ENCODE peak calls at places on chromosomes 7 and 10, in five cellular contexts. V, T, N, I and Y are unnamed samples.

GRCh38 chr7:107370816-107371215 is 99.0 kb upstream of the GPR22 start:
- DNase-seq in V (no peak), T (no peak), N (no peak), I (no peak), Y (no peak)

GRCh38 chr7:137880432-137880831 is 33.7 kb upstream of the DGKI start:
- DNase-seq in V (peak), T (no peak), N (no peak), I (no peak), Y (peak)

GRCh38 chr10:34931216-34931615 is 116.1 kb upstream of the PARD3 start:
- DNase-seq in V (no peak), T (no peak), N (no peak), I (no peak), Y (no peak)

GRCh38 chr7:30285067-30285530 is 702 bp downstream of the ZNRF2 start:
- DNase-seq in V (no peak), T (no peak), N (peak), I (peak), Y (no peak)

GRCh38 chr10:52318822-52319464 is 4.9 kb downstream of the DKK1 start:
- DNase-seq in V (peak), T (no peak), N (peak), I (no peak), Y (peak)

GRCh38 chr10:102779680-102780079 is 35.9 kb downstream of the WBP1L start:
- DNase-seq in V (no peak), T (no peak), N (no peak), I (no peak), Y (no peak)

GRCh38 chr7:140679186-140679585 is 6.4 kb downstream of the ADCK2 start:
- DNase-seq in V (no peak), T (no peak), N (no peak), I (no peak), Y (no peak)

GRCh38 chr7:72924417-72924747 is 513 bp upstream of the POM121 start:
- DNase-seq in V (no peak), T (no peak), N (no peak), I (peak), Y (no peak)

GRCh38 chr7:64879097-64879730 is 23.9 kb upstream of the ZNF273 start:
- DNase-seq in V (no peak), T (peak), N (no peak), I (no peak), Y (no peak)

GRCh38 chr7:64879800-64880199 is 23.3 kb upstream of the ZNF273 start:
- DNase-seq in V (no peak), T (peak), N (no peak), I (no peak), Y (no peak)

GRCh38 chr7:64878684-64879083 is 24.4 kb upstream of the ZNF273 start:
- DNase-seq in V (no peak), T (peak), N (no peak), I (no peak), Y (no peak)

GRCh38 chr7:64876792-64877713 is 26.0 kb upstream of the ZNF273 start:
- DNase-seq in V (peak), T (peak), N (peak), I (peak), Y (no peak)

GRCh38 chr7:64877714-64878610 is 25.1 kb upstream of the ZNF273 start:
- DNase-seq in V (no peak), T (no peak), N (no peak), I (no peak), Y (no peak)
- H3K4me3 ChIP-seq in V (peak), T (no peak), N (no peak), I (peak), Y (peak)

DNA sequence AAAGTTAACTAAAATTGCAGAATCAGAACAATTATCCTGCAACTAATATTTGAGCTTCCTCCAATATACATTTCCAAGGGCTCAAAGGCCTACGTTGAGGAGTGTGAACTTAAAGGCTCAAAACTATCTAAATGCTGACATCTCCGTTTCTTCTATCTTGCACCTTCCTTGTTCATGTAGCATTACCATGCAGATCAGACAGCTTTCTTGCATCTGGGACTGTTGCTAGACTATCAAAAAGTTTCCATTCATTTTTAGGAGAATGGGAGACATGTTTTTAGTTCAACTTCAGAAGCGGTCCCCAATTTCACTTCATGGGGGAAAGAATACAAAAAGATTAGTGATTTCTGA is 2.9 kb downstream of the ANKRD1 start:
- DNase-seq in V (no peak), T (no peak), N (no peak), I (no peak), Y (no peak)
- H3K4me3 ChIP-seq in V (no peak), T (no peak), N (no peak), I (no peak), Y (no peak)

DNA sequence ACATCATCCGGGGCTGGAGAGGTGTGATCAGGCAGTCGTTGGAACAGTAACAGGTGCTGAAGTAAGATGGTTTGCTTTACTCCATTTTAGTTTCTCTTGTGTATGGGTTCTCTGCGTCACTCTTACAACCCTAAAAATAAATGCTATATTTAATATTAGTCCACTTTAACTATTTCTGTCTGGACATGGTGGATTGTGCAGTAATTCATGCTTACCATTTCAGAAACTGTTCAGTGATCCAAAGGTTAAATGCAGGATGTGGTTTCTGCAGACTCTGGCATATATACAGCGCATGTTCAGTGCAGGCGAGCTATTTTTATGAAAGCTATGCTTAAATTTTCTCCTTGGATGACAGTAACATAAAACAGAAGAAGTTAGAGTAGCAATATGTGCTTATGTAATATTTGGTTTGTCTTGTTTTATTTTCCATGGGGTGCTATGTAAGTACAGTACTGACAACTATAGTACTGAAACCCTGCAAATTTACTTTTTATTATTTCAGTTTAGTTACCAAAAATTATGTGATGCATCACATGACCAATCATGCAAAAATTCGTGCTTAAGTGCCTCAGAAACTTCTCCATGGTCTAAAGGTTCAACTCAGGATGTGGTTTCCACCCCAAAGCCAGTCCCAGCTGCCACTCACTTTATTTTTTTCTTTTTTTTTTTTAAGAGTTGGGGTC is 46.6 kb upstream of the GRID1 start:
- DNase-seq in V (peak), T (no peak), N (no peak), I (peak), Y (no peak)
- H3K4me3 ChIP-seq in V (no peak), T (no peak), N (no peak), I (peak), Y (no peak)

DNA sequence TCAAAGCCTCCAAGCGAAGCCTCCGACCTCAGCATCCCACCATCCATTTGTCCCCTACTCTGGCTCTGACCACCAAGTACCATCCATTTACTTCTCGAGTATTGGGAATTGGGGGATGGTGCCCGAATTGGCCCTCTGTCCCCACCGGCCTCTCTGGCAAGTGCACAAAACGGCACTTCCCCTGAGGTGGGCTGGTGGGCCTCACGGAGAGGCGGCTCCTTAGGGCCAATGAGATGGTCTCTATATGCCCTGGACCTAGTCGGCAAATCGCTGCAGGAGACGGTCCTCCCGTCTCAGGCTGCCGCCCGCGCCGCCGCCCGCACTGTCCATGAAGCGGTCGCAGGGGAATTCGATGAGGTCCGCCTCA is 2.8 kb downstream of the TRIL start:
- DNase-seq in V (no peak), T (no peak), N (no peak), I (no peak), Y (no peak)
- H3K4me3 ChIP-seq in V (no peak), T (peak), N (peak), I (no peak), Y (peak)

DNA sequence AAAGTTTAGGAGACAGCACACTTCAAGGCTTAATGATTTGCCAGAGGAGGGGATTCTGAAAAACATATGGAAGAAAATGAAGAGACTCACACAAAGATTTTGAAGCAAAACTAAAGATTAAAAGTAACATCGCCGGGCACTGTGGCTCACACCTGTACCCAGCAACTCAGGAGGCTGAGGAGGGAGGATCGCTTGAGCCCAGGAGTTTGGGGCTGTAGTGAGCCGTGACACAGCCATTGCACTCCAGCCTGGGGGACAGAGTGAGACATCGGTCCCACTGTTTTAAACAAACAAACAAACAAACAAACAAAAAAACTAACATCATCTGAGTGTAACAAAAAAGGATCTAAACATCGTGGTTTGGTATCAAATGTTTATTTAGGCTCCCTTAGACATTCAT is 33.7 kb upstream of the DAGLB start:
- DNase-seq in V (no peak), T (no peak), N (no peak), I (no peak), Y (no peak)
- H3K4me3 ChIP-seq in V (peak), T (no peak), N (no peak), I (peak), Y (no peak)

DNA sequence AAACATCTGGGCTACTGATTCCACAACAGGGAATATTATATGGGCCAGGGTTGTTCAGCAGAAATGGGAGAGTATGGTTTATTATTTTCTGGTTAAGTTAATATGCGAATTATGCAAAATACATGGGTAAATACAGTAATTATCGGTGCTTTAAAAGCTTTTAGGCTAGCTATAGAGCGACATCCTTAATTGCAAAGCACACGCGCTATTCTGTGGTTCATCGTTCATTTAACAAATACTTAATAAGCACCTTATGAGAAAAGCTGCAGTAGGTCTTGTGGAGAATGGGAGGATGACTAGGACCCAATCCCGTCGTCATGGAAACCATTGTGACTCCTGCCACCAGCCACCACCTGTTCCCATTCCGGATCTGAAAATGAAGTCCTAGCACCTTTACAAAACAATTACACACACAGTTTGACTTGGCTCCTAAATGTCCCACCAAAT is 615 bp upstream of the CEP41 start:
- DNase-seq in V (no peak), T (no peak), N (peak), I (peak), Y (no peak)
- H3K4me3 ChIP-seq in V (peak), T (peak), N (peak), I (peak), Y (peak)

GRCh38 chr7:76267835-76268183 is 34.7 kb upstream of the HSPB1 start:
- DNase-seq in V (no peak), T (no peak), N (no peak), I (no peak), Y (no peak)

GRCh38 chr7:76265299-76265698 is 37.2 kb upstream of the HSPB1 start:
- DNase-seq in V (no peak), T (no peak), N (no peak), I (no peak), Y (no peak)

GRCh38 chr7:76268376-76268775 is 34.1 kb upstream of the HSPB1 start:
- DNase-seq in V (no peak), T (no peak), N (no peak), I (no peak), Y (no peak)

GRCh38 chr7:76269895-76270294 is 32.6 kb upstream of the HSPB1 start:
- DNase-seq in V (no peak), T (no peak), N (no peak), I (no peak), Y (no peak)

DNA sequence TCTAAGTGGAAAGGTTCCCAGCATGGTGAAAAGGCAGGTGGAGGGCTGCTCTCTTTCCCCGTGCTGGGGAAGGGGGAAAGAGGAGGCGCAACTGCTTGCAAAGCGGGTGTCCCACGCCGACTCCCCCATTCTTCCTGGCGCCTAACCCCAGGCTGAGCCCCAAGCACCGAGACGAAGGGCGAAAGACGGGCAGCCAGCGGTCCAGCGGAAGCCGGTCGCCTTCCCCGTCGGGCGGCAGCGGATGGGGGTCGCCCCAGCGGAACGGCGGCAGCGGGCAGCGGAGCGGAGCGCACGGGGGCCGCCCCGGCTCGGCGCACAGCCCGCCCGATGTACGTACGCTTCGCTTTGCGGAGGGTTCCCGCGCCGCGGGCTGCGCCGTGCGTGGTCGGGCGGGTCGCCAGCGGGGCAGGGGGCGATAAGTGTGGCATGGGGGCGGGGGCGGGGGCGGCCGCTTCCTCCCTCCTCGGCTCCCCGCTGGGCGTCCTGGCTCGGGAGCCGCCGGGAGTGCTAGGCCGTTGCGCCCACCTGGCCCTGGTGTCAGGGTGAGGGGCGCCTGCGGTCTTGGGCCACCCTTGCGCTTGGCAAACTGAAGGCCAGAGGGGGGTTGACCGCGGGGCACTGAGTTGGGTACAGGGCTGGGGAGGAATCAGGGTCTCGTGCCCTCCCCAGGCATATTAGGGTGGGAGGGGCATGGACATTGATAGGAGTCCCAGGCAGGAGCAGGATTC is 35.2 kb upstream of the HSPB1 start:
- DNase-seq in V (no peak), T (no peak), N (no peak), I (no peak), Y (no peak)
- H3K4me3 ChIP-seq in V (no peak), T (no peak), N (peak), I (no peak), Y (peak)

DNA sequence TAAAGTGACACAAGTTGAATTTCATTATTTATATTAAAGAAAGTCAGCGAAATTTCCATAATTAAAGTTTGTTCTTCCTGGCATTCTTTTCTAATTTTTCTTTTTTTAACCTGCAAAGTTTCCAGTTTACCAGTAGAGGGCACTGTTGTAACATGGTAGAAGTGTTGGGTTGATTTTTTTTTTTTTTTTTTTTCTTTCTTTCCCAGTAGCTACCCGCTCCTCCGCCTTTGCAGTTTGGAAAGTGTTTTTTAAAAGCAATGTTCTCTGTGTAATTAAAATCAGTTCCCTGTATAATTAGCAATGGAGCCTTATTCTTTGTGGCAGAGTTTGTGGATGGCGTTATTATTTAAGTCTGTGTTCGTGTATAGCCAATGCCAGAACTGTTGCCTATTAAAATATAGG is 53.7 kb downstream of the TAF3 start:
- DNase-seq in V (no peak), T (no peak), N (peak), I (peak), Y (no peak)
- H3K4me3 ChIP-seq in V (peak), T (peak), N (peak), I (no peak), Y (peak)